ENCODE peak calls at places on chromosomes 13 and 19, in five cellular contexts. Y is GM12878, P is K562, V is HepG2, D is HCT116. Z is an unnamed sample.

GRCh38 chr13:106998664-106999063 is 430.7 kb upstream of the ARGLU1 start:
- DNase-seq in V (no peak), Y (no peak), P (no peak), D (no peak), Z (no peak)

GRCh38 chr19:39212377-39212742 is 8.3 kb upstream of the SYCN start:
- DNase-seq in P (peak; percentile 48), D (peak; percentile 53), Y (peak; percentile 2), V (no peak), Z (peak; percentile 88)

GRCh38 chr19:19059837-19060611 is 3.8 kb upstream of the SLC25A42 start:
- DNase-seq in D (no peak), V (no peak), Y (no peak), P (peak; percentile 86), Z (no peak)

GRCh38 chr13:73765651-73766384 is 368.4 kb downstream of the KLF12 start:
- DNase-seq in V (peak; percentile 75), P (no peak), Y (no peak), D (no peak), Z (peak; percentile 87)

GRCh38 chr13:42367836-42368235 is 95.9 kb downstream of the AKAP11 start:
- DNase-seq in V (no peak), Y (no peak), P (no peak), D (no peak), Z (no peak)

GRCh38 chr13:96141032-96141431 is 51.1 kb downstream of the HS6ST3 start:
- DNase-seq in D (no peak), Y (no peak), P (no peak), V (peak; percentile 20), Z (peak; percentile 66)

GRCh38 chr13:36124236-36124822 is 6.9 kb downstream of the DCLK1 start:
- DNase-seq in Y (no peak), P (no peak), D (no peak), V (no peak), Z (no peak)

GRCh38 chr19:32469796-32470195 is 64.2 kb downstream of the DPY19L3 start:
- DNase-seq in P (no peak), Y (no peak), V (no peak), D (no peak), Z (no peak)

GRCh38 chr13:113106666-113107065 is 1.1 kb downstream of the F7 start:
- DNase-seq in Y (no peak), V (no peak), P (no peak), D (no peak), Z (no peak)

GRCh38 chr13:101706651-101707050 is 254.2 kb downstream of the ITGBL1 start:
- DNase-seq in Y (no peak), V (peak; percentile 4), P (no peak), D (no peak), Z (no peak)

GRCh38 chr13:76809369-76809768 is 76.8 kb downstream of the KCTD12 start:
- DNase-seq in P (no peak), Y (no peak), V (no peak), D (no peak), Z (no peak)

GRCh38 chr13:30143671-30144400 is 163.5 kb downstream of the KATNAL1 start:
- DNase-seq in Y (no peak), V (no peak), P (no peak), D (no peak), Z (no peak)

GRCh38 chr19:35299523-35300339 is 7.8 kb downstream of the MAG start:
- DNase-seq in V (no peak), Y (no peak), P (peak; percentile 99), D (no peak), Z (peak; percentile 79)

GRCh38 chr13:23637813-23638212 is 67.6 kb downstream of the TNFRSF19 start:
- DNase-seq in D (no peak), Y (no peak), V (no peak), P (no peak), Z (peak; percentile 61)

GRCh38 chr13:66886248-66886647 is 343.9 kb downstream of the PCDH9 start:
- DNase-seq in Y (no peak), D (no peak), P (no peak), V (no peak), Z (peak; percentile 3)

GRCh38 chr19:5235458-5236219 is 105.0 kb downstream of the PTPRS start:
- DNase-seq in P (no peak), Y (no peak), D (no peak), V (no peak), Z (no peak)

GRCh38 chr19:5230730-5231555 is 109.7 kb downstream of the PTPRS start:
- DNase-seq in V (no peak), Y (no peak), D (no peak), P (no peak), Z (no peak)

GRCh38 chr19:5231857-5232503 is 108.6 kb downstream of the PTPRS start:
- DNase-seq in D (no peak), V (no peak), P (no peak), Y (no peak), Z (no peak)

GRCh38 chr19:5234412-5234811 is 106.2 kb downstream of the PTPRS start:
- DNase-seq in V (no peak), D (no peak), Y (no peak), P (no peak), Z (no peak)

DNA sequence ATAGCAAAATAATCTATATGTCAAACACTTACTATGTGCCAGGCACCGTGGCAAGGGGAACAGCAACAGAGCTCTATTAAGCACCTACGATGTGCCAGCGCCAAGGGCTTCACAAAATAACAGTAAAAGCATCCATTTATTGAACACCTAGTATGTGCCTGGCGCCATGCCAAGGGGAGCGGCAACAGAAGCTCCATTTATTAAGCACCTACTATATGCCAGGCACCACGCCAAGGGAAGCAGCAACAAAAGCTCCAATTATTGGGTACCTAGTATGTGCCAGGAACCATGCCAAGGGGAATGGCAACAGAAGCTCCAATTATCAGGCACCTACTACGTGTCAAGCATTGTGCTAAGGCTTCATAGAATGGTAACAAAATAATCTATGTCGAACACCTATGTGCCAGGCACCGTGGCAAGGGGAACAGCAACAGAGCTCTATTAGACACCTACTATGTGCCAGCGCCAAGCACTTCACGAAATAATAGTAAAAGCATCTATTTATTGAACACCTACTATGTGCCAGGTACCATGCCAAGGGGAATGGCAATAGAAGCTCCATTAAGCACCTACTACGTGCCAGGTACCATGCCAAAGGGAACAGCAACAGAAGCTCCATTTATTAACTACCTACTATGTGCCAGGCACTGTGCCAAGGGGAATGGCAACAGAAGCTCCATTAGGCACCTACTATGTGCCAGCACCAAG is 107.7 kb downstream of the PTPRS start:
- DNase-seq in D (no peak), V (no peak), P (no peak), Y (no peak), Z (no peak)
- TF ChIP-seq REST in D (no peak), V (no peak), P (no peak), Y (no peak), Z (no peak)

GRCh38 chr13:37869506-37869755 is 141 bp downstream of the TRPC4 start:
- DNase-seq in V (no peak), D (no peak), Y (no peak), P (no peak), Z (peak; percentile 70)

GRCh38 chr13:37870895-37871550 is 1.5 kb upstream of the TRPC4 start:
- DNase-seq in P (no peak), Y (no peak), V (no peak), D (no peak), Z (peak; percentile 23)

GRCh38 chr13:37868691-37869505 is 674 bp downstream of the TRPC4 start:
- DNase-seq in Y (no peak), V (no peak), D (no peak), P (no peak), Z (peak; percentile 59)

GRCh38 chr13:37869756-37870488 is at the start of gene TRPC4:
- DNase-seq in D (no peak), P (peak; percentile 6), V (peak; percentile 12), Y (no peak), Z (peak; percentile 84)

DNA sequence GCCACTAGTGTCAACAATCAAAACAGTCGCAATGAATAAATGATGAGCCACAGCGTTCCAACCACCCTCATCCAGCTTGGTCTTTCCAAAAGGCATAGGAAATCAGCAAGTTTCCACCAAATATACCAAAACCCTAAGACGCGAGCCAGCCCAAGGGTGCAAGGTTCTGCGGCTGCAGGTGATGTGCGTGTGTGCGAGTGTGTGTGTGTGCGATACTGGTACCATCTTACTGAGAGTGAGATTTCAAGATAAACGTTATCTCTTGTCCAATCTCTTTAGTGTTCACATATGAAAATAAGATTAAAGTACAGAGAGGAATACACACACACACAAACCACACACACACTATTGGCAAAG is 895 bp upstream of the TRPC4 start:
- DNase-seq in P (no peak), D (no peak), V (no peak), Y (no peak), Z (no peak)
- TF ChIP-seq EZH2 in P (no peak), D (no peak), V (no peak), Y (no peak), Z (no peak)

DNA sequence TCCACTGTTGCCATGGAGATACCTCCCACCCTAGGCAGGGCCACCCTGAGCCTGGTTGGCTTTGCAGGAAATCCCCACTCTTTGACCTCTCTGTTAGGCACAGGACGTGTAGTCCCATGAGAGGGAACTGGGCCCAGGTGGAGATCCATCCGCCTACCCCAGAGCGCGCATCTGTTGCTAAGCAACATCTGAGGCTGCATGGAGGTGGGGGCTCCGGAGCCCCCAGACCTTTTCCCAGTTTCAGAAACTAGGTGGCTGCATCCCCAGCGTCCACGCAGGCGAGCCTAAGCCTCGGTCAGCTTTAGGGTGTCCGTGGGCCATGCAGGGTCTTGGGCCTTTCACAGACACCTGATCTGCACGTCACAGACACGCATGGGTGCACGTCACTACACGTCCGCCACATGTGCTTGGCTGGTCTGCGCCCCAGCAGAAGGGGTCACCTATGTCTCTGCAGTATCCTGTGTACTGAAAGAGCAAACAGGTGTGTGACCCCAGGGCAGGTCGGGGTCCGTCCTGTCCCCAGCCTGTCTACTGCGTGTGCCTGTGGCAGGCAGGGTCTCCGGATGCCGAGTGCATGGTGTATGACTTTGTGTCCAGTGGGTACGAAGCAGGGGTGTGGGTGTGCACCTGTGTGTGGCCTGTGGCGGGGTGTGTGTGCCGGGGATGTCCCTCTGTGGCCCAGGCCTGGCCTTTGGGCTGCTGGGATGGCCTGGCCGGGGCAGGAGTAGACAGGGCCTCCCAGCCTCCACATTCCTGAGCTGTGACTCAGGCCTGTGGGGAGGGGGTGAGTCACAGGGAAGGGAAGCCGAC is 4.1 kb upstream of the CIRBP start:
- DNase-seq in P (no peak), Y (no peak), D (no peak), V (peak; percentile 84), Z (peak; percentile 87)
- H3K4me1 ChIP-seq in P (peaks cover 95% of the 10 kb centered on the region), Y (peaks cover 55% of the 10 kb centered on the region), D (peaks cover 49% of the 10 kb centered on the region), V (peaks cover 67% of the 10 kb centered on the region), Z (peaks cover 46% of the 10 kb centered on the region)

DNA sequence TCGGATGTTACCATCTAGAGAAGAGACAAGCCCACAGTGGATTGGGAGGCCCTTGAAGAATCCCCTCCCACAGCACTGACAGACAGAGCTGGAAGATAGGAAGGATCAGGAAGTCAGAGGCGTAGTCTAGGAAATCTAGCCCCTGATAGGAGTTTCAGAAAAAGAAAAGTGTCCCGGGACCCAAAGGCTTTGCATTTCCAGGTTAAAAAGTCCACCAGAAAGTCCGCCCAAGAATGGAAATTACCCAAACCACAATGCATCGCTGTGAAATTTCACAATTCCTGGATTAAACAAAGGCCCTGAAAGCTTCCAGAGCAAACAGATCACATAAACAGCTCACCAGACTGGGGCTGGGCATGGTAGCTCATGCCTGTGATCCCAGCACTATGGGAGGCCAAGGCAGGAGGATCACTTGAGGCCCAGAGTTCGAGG is 146.9 kb downstream of the KDM4B start:
- DNase-seq in Y (no peak), V (peak; percentile 66), P (no peak), D (no peak), Z (no peak)
- TF ChIP-seq REST in Y (no peak), V (no peak), P (no peak), D (no peak), Z (no peak)

DNA sequence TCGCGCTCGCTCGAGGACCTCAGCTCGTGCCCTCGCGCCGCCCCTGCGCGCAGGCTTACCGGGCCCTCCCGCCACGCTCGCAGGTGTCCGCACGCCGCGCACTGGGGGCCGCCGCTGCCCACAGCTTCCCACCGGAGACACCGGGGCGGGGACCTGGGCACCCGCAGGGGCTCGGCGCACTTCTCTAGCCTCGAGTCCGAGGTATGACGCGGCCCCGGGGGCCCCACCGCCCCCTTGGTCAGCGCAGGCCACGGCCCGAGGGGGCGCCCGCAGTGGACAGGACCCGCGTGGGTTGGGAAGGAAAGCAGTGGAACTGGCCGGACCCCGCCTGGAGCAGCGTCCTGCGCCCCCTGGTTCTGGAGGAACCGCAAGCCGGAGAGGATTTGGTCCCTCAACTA is 2.1 kb upstream of the GRWD1 start:
- DNase-seq in P (peak; percentile 16), V (no peak), D (no peak), Y (no peak), Z (peak; percentile 31)
- TF ChIP-seq EZH2 in P (no peak), V (no peak), D (no peak), Y (no peak), Z (peak; percentile 47)

Z was measured in GM23338.